ENCODE peak calls at places on chromosomes 1 and 21, in six cellular contexts. One of them, this sample, is unnamed.

GRCh38 chr21:40616377-40616704 is 230.6 kb downstream of the DSCAM start:
- DNase-seq in fibroblast of pulmonary artery: no peak
- DNase-seq in left ventricle myocardium inferior: no peak
- DNase-seq in A673: no peak
- DNase-seq in upper lobe of right lung: no peak
- DNase-seq in fibroblast of lung: no peak
- DNase-seq in this sample: no peak

GRCh38 chr1:98205291-98206017 is 284.6 kb upstream of the DPYD start:
- DNase-seq in upper lobe of right lung: no peak
- DNase-seq in fibroblast of pulmonary artery: no peak
- DNase-seq in fibroblast of lung: no peak
- DNase-seq in left ventricle myocardium inferior: no peak
- DNase-seq in A673: no peak
- DNase-seq in this sample: no peak

GRCh38 chr1:227924838-227925574 is 22.7 kb downstream of the WNT9A start:
- DNase-seq in A673: no peak
- DNase-seq in fibroblast of lung: no peak
- DNase-seq in fibroblast of pulmonary artery: no peak
- DNase-seq in left ventricle myocardium inferior: no peak
- DNase-seq in upper lobe of right lung: peak; percentile 84
- DNase-seq in this sample: no peak

GRCh38 chr1:8039065-8039464 is 13.0 kb upstream of the ERRFI1 start:
- DNase-seq in A673: no peak
- DNase-seq in fibroblast of pulmonary artery: no peak
- DNase-seq in upper lobe of right lung: no peak
- DNase-seq in left ventricle myocardium inferior: no peak
- DNase-seq in fibroblast of lung: no peak
- DNase-seq in this sample: no peak

GRCh38 chr1:230708631-230709580 is 5.0 kb downstream of the AGT start:
- DNase-seq in fibroblast of pulmonary artery: no peak
- DNase-seq in A673: peak; percentile 23
- DNase-seq in upper lobe of right lung: no peak
- DNase-seq in left ventricle myocardium inferior: peak; percentile 40
- DNase-seq in fibroblast of lung: peak; percentile 32
- DNase-seq in this sample: no peak

GRCh38 chr1:109296782-109297181 is 10.0 kb downstream of the MYBPHL start:
- DNase-seq in upper lobe of right lung: no peak
- DNase-seq in fibroblast of pulmonary artery: no peak
- DNase-seq in left ventricle myocardium inferior: no peak
- DNase-seq in fibroblast of lung: no peak
- DNase-seq in A673: no peak
- DNase-seq in this sample: no peak

GRCh38 chr1:44619261-44619900 is 54.9 kb downstream of the TMEM53 start:
- DNase-seq in A673: no peak
- DNase-seq in fibroblast of pulmonary artery: peak; percentile 11
- DNase-seq in upper lobe of right lung: no peak
- DNase-seq in left ventricle myocardium inferior: no peak
- DNase-seq in fibroblast of lung: peak; percentile 22
- DNase-seq in this sample: no peak

GRCh38 chr1:169238506-169238905 is 129.1 kb downstream of the NME7 start:
- DNase-seq in fibroblast of pulmonary artery: peak; percentile 7
- DNase-seq in A673: no peak
- DNase-seq in upper lobe of right lung: no peak
- DNase-seq in left ventricle myocardium inferior: no peak
- DNase-seq in fibroblast of lung: no peak
- DNase-seq in this sample: no peak

GRCh38 chr1:112625696-112626095 is 6.1 kb downstream of the CAPZA1 start:
- DNase-seq in fibroblast of lung: no peak
- DNase-seq in fibroblast of pulmonary artery: peak; percentile 70
- DNase-seq in left ventricle myocardium inferior: no peak
- DNase-seq in A673: no peak
- DNase-seq in upper lobe of right lung: no peak
- DNase-seq in this sample: no peak

GRCh38 chr1:108209456-108210108 is 9.4 kb upstream of the SLC25A24 start:
- DNase-seq in left ventricle myocardium inferior: no peak
- DNase-seq in A673: no peak
- DNase-seq in upper lobe of right lung: no peak
- DNase-seq in fibroblast of pulmonary artery: no peak
- DNase-seq in fibroblast of lung: no peak
- DNase-seq in this sample: no peak

GRCh38 chr21:36465481-36465880 is 14.4 kb downstream of the CLDN14 start:
- DNase-seq in fibroblast of pulmonary artery: no peak
- DNase-seq in A673: no peak
- DNase-seq in upper lobe of right lung: no peak
- DNase-seq in fibroblast of lung: no peak
- DNase-seq in left ventricle myocardium inferior: no peak
- DNase-seq in this sample: no peak

GRCh38 chr1:3055051-3055450 is 14.0 kb upstream of the PRDM16 start:
- DNase-seq in fibroblast of lung: no peak
- DNase-seq in upper lobe of right lung: no peak
- DNase-seq in fibroblast of pulmonary artery: no peak
- DNase-seq in A673: no peak
- DNase-seq in left ventricle myocardium inferior: no peak
- DNase-seq in this sample: no peak

GRCh38 chr21:44012474-44013379 is 618 bp downstream of the TRAPPC10 start:
- DNase-seq in fibroblast of pulmonary artery: peak; percentile 33
- DNase-seq in upper lobe of right lung: peak; percentile 90
- DNase-seq in fibroblast of lung: peak; percentile 27
- DNase-seq in A673: peak; percentile 63
- DNase-seq in left ventricle myocardium inferior: peak; percentile 69
- DNase-seq in this sample: no peak

GRCh38 chr1:220775238-220775853 is 11.4 kb upstream of the MTARC1 start:
- DNase-seq in fibroblast of pulmonary artery: peak; percentile 48
- DNase-seq in upper lobe of right lung: no peak
- DNase-seq in fibroblast of lung: peak; percentile 38
- DNase-seq in left ventricle myocardium inferior: no peak
- DNase-seq in A673: peak; percentile 41
- DNase-seq in this sample: no peak

GRCh38 chr21:30306821-30307330 is 13.2 kb downstream of the KRTAP26-1 start:
- DNase-seq in left ventricle myocardium inferior: no peak
- DNase-seq in fibroblast of pulmonary artery: no peak
- DNase-seq in fibroblast of lung: no peak
- DNase-seq in upper lobe of right lung: no peak
- DNase-seq in A673: no peak
- DNase-seq in this sample: no peak

GRCh38 chr1:70427976-70428375 is 16.9 kb downstream of the CTH start:
- DNase-seq in left ventricle myocardium inferior: no peak
- DNase-seq in fibroblast of lung: peak; percentile 18
- DNase-seq in upper lobe of right lung: no peak
- DNase-seq in A673: peak; percentile 49
- DNase-seq in fibroblast of pulmonary artery: peak; percentile 33
- DNase-seq in this sample: no peak

GRCh38 chr1:108692724-108693655 is 880 bp downstream of the PRPF38B start:
- DNase-seq in left ventricle myocardium inferior: peak; percentile 20
- DNase-seq in fibroblast of lung: peak; percentile 86
- DNase-seq in fibroblast of pulmonary artery: peak; percentile 79
- DNase-seq in upper lobe of right lung: peak; percentile 74
- DNase-seq in A673: peak; percentile 68
- DNase-seq in this sample: peak; percentile 46

GRCh38 chr1:113875714-113876113 is 4.2 kb upstream of the PTPN22 start:
- DNase-seq in upper lobe of right lung: no peak
- DNase-seq in fibroblast of pulmonary artery: no peak
- DNase-seq in A673: no peak
- DNase-seq in left ventricle myocardium inferior: no peak
- DNase-seq in fibroblast of lung: no peak
- DNase-seq in this sample: no peak

GRCh38 chr1:194929376-194929775 is 1678.9 kb downstream of the KCNT2 start:
- DNase-seq in fibroblast of pulmonary artery: peak; percentile 2
- DNase-seq in fibroblast of lung: peak; percentile 61
- DNase-seq in A673: no peak
- DNase-seq in left ventricle myocardium inferior: no peak
- DNase-seq in upper lobe of right lung: no peak
- DNase-seq in this sample: no peak

GRCh38 chr1:181179279-181179979 is 90.9 kb downstream of the IER5 start:
- DNase-seq in upper lobe of right lung: no peak
- DNase-seq in A673: no peak
- DNase-seq in fibroblast of lung: no peak
- DNase-seq in left ventricle myocardium inferior: no peak
- DNase-seq in fibroblast of pulmonary artery: no peak
- DNase-seq in this sample: no peak

DNA sequence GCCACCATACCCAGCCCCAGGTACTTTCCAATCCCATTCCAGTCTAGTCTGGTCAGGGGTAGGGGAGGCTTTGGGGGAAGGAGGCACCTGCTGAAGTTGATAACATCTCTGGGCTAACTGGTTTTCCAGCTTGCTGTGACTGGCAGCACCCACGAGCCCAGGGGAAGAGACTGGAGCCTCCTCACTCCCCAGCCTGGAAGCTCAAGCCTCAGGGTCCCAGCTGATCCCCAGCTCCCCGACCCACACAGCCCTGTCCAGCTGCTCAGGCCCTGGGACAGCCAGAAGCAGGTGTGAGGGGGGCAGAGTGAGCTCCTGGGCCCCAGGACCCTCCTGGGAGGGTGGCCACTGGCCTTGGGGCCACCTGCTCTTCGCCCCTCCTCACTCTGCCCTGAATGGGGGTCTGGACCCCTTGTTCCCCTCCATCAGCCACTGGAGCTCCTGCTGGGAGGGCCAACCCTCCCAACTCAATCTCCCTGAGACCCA is 23.6 kb upstream of the RNU1-4 start:
- DNase-seq in fibroblast of pulmonary artery: no peak
- DNase-seq in fibroblast of lung: no peak
- DNase-seq in A673: no peak
- DNase-seq in left ventricle myocardium inferior: no peak
- DNase-seq in upper lobe of right lung: no peak
- DNase-seq in this sample: no peak
- H3K4me3 ChIP-seq in fibroblast of pulmonary artery: no peak overlapping the region
- H3K4me3 ChIP-seq in fibroblast of lung: no peak overlapping the region
- H3K4me3 ChIP-seq in A673: no peak overlapping the region
- H3K4me3 ChIP-seq in left ventricle myocardium inferior: no peak overlapping the region
- H3K4me3 ChIP-seq in upper lobe of right lung: no peak overlapping the region
- H3K4me3 ChIP-seq in this sample: no peak overlapping the region

GRCh38 chr21:45357436-45358260 is 47.3 kb upstream of the COL18A1 start:
- DNase-seq in left ventricle myocardium inferior: peak; percentile 73
- DNase-seq in fibroblast of pulmonary artery: no peak
- DNase-seq in fibroblast of lung: peak; percentile 62
- DNase-seq in A673: no peak
- DNase-seq in upper lobe of right lung: no peak
- DNase-seq in this sample: no peak
- TF ChIP-seq CTCF in left ventricle myocardium inferior: no peak
- TF ChIP-seq CTCF in fibroblast of pulmonary artery: peak; percentile 4
- TF ChIP-seq CTCF in fibroblast of lung: peak; percentile 9
- TF ChIP-seq CTCF in A673: peak; percentile 26
- TF ChIP-seq CTCF in upper lobe of right lung: no peak
- TF ChIP-seq CTCF in this sample: peak; percentile 6

GRCh38 chr1:53325326-53326087 is 2.4 kb downstream of the LRP8 start:
- DNase-seq in upper lobe of right lung: no peak
- DNase-seq in A673: no peak
- DNase-seq in fibroblast of lung: no peak
- DNase-seq in fibroblast of pulmonary artery: no peak
- DNase-seq in left ventricle myocardium inferior: no peak
- DNase-seq in this sample: no peak

GRCh38 chr1:53323316-53323715 is 4.6 kb downstream of the LRP8 start:
- DNase-seq in fibroblast of lung: no peak
- DNase-seq in A673: no peak
- DNase-seq in fibroblast of pulmonary artery: no peak
- DNase-seq in left ventricle myocardium inferior: no peak
- DNase-seq in upper lobe of right lung: peak; percentile 57
- DNase-seq in this sample: no peak

GRCh38 chr1:53324321-53324720 is 3.5 kb downstream of the LRP8 start:
- DNase-seq in fibroblast of pulmonary artery: no peak
- DNase-seq in left ventricle myocardium inferior: no peak
- DNase-seq in fibroblast of lung: no peak
- DNase-seq in upper lobe of right lung: peak; percentile 54
- DNase-seq in A673: no peak
- DNase-seq in this sample: no peak

GRCh38 chr1:53326088-53326597 is 1.7 kb downstream of the LRP8 start:
- DNase-seq in A673: peak; percentile 93
- DNase-seq in fibroblast of lung: peak; percentile 81
- DNase-seq in fibroblast of pulmonary artery: peak; percentile 79
- DNase-seq in upper lobe of right lung: peak; percentile 97
- DNase-seq in left ventricle myocardium inferior: peak; percentile 87
- DNase-seq in this sample: peak; percentile 33

DNA sequence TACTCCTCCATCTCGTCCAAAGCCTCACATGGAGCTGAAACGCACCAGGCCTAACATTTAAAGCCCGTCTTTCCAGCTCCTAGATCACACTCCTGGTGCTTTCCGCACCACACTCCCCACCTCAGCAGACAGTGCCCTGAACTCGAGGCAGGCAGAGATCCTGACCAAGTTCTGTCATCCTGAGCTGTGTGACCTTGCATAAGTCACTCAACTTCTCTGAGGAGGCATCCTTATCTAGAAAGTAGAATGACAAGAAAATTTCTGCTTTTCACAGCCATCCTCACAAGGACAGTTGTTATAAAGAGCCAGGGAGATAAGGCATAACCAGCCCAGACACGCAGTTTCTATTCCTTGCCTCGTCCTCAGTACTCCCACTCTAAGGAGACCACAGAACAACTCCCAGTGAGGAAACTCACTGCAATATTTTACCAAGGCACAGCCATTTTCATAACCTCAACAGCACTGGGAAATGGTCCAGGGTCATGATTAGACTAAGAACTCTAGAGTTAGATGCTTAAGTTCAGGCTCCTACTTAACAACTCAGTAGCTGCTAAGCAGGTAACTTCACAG is 3.1 kb downstream of the LRP8 start:
- DNase-seq in fibroblast of pulmonary artery: peak; percentile 29
- DNase-seq in upper lobe of right lung: no peak
- DNase-seq in A673: no peak
- DNase-seq in left ventricle myocardium inferior: no peak
- DNase-seq in fibroblast of lung: peak; percentile 37
- DNase-seq in this sample: no peak
- H3K4me3 ChIP-seq in fibroblast of pulmonary artery: no peak overlapping the region
- H3K4me3 ChIP-seq in upper lobe of right lung: no peak overlapping the region
- H3K4me3 ChIP-seq in A673: no peak overlapping the region
- H3K4me3 ChIP-seq in left ventricle myocardium inferior: no peak overlapping the region
- H3K4me3 ChIP-seq in fibroblast of lung: no peak overlapping the region
- H3K4me3 ChIP-seq in this sample: no peak overlapping the region

GRCh38 chr1:177190308-177190970 is 19.7 kb downstream of the BRINP2 start:
- DNase-seq in fibroblast of pulmonary artery: no peak
- DNase-seq in left ventricle myocardium inferior: no peak
- DNase-seq in upper lobe of right lung: no peak
- DNase-seq in A673: no peak
- DNase-seq in fibroblast of lung: no peak
- DNase-seq in this sample: no peak

GRCh38 chr1:177181631-177182291 is 11.0 kb downstream of the BRINP2 start:
- DNase-seq in A673: peak; percentile 81
- DNase-seq in fibroblast of pulmonary artery: peak; percentile 48
- DNase-seq in fibroblast of lung: peak; percentile 53
- DNase-seq in left ventricle myocardium inferior: peak; percentile 47
- DNase-seq in upper lobe of right lung: peak; percentile 73
- DNase-seq in this sample: peak; percentile 24

GRCh38 chr1:177181280-177181630 is 10.5 kb downstream of the BRINP2 start:
- DNase-seq in left ventricle myocardium inferior: no peak
- DNase-seq in fibroblast of pulmonary artery: no peak
- DNase-seq in upper lobe of right lung: no peak
- DNase-seq in A673: no peak
- DNase-seq in fibroblast of lung: no peak
- DNase-seq in this sample: no peak

GRCh38 chr1:177183801-177184200 is 13.0 kb downstream of the BRINP2 start:
- DNase-seq in A673: peak; percentile 19
- DNase-seq in upper lobe of right lung: no peak
- DNase-seq in fibroblast of pulmonary artery: no peak
- DNase-seq in left ventricle myocardium inferior: no peak
- DNase-seq in fibroblast of lung: no peak
- DNase-seq in this sample: no peak

DNA sequence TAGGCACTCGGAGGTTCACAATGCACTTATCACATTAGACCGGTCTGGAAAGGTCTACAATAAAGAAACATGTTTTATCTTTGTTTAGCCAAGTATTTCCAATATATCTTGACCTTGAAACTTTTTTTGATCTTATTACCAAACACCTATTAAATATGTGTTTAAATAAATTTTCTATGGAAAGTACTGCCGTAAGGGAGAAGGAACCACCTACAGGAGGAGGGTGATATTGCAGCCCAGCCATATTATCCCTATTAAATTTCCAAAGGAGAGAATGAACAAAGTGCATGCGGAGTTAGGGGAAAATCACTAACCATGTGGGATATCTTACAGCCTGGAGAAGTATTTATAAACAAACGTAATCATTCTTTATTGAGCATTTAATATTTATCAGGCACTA is 14.5 kb downstream of the BRINP2 start:
- DNase-seq in fibroblast of pulmonary artery: peak; percentile 27
- DNase-seq in fibroblast of lung: peak; percentile 21
- DNase-seq in A673: peak; percentile 35
- DNase-seq in upper lobe of right lung: no peak
- DNase-seq in left ventricle myocardium inferior: no peak
- DNase-seq in this sample: no peak
- TF ChIP-seq CTCF in fibroblast of pulmonary artery: peak; percentile 63
- TF ChIP-seq CTCF in fibroblast of lung: peak; percentile 57
- TF ChIP-seq CTCF in A673: peak; percentile 52
- TF ChIP-seq CTCF in upper lobe of right lung: peak; percentile 43
- TF ChIP-seq CTCF in left ventricle myocardium inferior: peak; percentile 46
- TF ChIP-seq CTCF in this sample: peak; percentile 59

This sample was measured in astrocyte of the cerebellum.